ENCODE peak calls at places on chromosome 16, in ten cellular contexts. Z, I, Q, A, N, P, C, D, J and U are unnamed samples.

GRCh38 chr16:8182761-8183160 is 407.6 kb downstream of the TMEM114 start:
- DNase-seq in A (no peak), Q (no peak), N (no peak), P (no peak), I (no peak), Z (no peak), D (no peak), C (no peak), J (no peak), U (no peak)

GRCh38 chr16:57627184-57627871 is 1.1 kb upstream of the ADGRG1 start:
- DNase-seq in D (no peak), A (no peak), Q (no peak), C (peak; percentile 96), N (peak; percentile 91), I (no peak), P (no peak), J (no peak), Z (peak; percentile 64), U (no peak)

GRCh38 chr16:23640669-23640958 is 496 bp downstream of the PALB2 start:
- DNase-seq in D (no peak), I (no peak), Z (peak; percentile 34), J (no peak), C (peak; percentile 43), P (no peak), A (no peak), N (peak; percentile 49), Q (no peak), U (no peak)

GRCh38 chr16:22664561-22664997 is 149.4 kb upstream of the HS3ST2 start:
- DNase-seq in C (no peak), P (no peak), A (peak; percentile 21), Z (no peak), Q (no peak), I (no peak), N (no peak), J (no peak), D (no peak), U (no peak)

GRCh38 chr16:56190903-56191806 is at the start of gene GNAO1:
- DNase-seq in Q (peak; percentile 68), D (peak; percentile 51), P (peak; percentile 81), I (peak; percentile 56), C (peak; percentile 97), J (peak; percentile 85), A (peak; percentile 78), Z (peak; percentile 46), N (peak; percentile 76), U (peak; percentile 91)

GRCh38 chr16:35798885-35799426 is 2339.5 kb downstream of the TP53TG3F start:
- DNase-seq in A (no peak), Q (no peak), I (no peak), N (no peak), P (peak; percentile 69), J (no peak), Z (no peak), D (no peak), C (no peak), U (no peak)

GRCh38 chr16:76614255-76614654 is 337.1 kb downstream of the CNTNAP4 start:
- DNase-seq in Z (no peak), D (no peak), I (no peak), Q (no peak), C (no peak), N (no peak), P (no peak), J (no peak), A (no peak), U (no peak)

GRCh38 chr16:89796104-89796503 is 20.3 kb downstream of the FANCA start:
- DNase-seq in D (no peak), P (no peak), Q (no peak), A (no peak), I (no peak), J (no peak), Z (no peak), N (no peak), C (no peak), U (no peak)

GRCh38 chr16:4882261-4882632 is 35.0 kb downstream of the UBN1 start:
- DNase-seq in J (no peak), Q (no peak), I (no peak), A (no peak), N (no peak), C (peak; percentile 84), Z (no peak), D (no peak), P (no peak), U (no peak)

GRCh38 chr16:13633381-13633861 is 286.5 kb upstream of the ERCC4 start:
- DNase-seq in I (no peak), C (no peak), Q (no peak), A (no peak), J (no peak), N (peak; percentile 87), D (no peak), P (no peak), Z (no peak), U (no peak)

GRCh38 chr16:11497851-11498289 is 88.8 kb downstream of the LITAF start:
- DNase-seq in I (no peak), D (no peak), C (peak; percentile 92), Q (no peak), J (no peak), N (peak; percentile 70), A (peak; percentile 69), P (no peak), Z (no peak), U (no peak)

GRCh38 chr16:83227336-83227735 is 580.4 kb upstream of the HSBP1 start:
- DNase-seq in N (no peak), Q (no peak), P (no peak), J (no peak), Z (no peak), A (no peak), D (no peak), C (no peak), I (no peak), U (no peak)

GRCh38 chr16:287298-287811 is 4.4 kb downstream of the PDIA2 start:
- DNase-seq in P (no peak), Q (no peak), N (no peak), A (no peak), J (no peak), D (no peak), Z (no peak), I (no peak), C (peak; percentile 90), U (no peak)

GRCh38 chr16:68590201-68590994 is 51.3 kb downstream of the ZFP90 start:
- DNase-seq in Z (peak; percentile 48), J (peak; percentile 81), C (peak; percentile 94), D (peak; percentile 77), N (peak; percentile 85), Q (peak; percentile 44), I (peak; percentile 66), P (peak; percentile 16), A (no peak), U (peak; percentile 50)

GRCh38 chr16:62751218-62751617 is 715.0 kb upstream of the CDH8 start:
- DNase-seq in A (no peak), C (no peak), Q (no peak), J (no peak), Z (no peak), D (no peak), I (no peak), P (no peak), N (no peak), U (no peak)

GRCh38 chr16:714558-715447 is at the start of gene METRN:
- DNase-seq in P (peak; percentile 95), J (peak; percentile 95), Q (peak; percentile 90), N (peak; percentile 83), I (peak; percentile 94), C (peak; percentile 100), D (peak; percentile 95), A (peak; percentile 94), Z (peak; percentile 83), U (peak; percentile 98)

GRCh38 chr16:88458039-88458772 is 5.1 kb downstream of the ZFPM1 start:
- DNase-seq in N (peak; percentile 50), P (no peak), Q (no peak), I (no peak), Z (no peak), A (no peak), D (no peak), C (no peak), J (no peak), U (no peak)
- H3K4me1 ChIP-seq in N (peaks cover 15% of the 10 kb centered on the region), P (peaks cover 49% of the 10 kb centered on the region), Q (peaks cover 63% of the 10 kb centered on the region), I (peaks cover 37% of the 10 kb centered on the region), Z (peaks cover 32% of the 10 kb centered on the region), A (peaks cover 39% of the 10 kb centered on the region), D (peaks cover 41% of the 10 kb centered on the region), C (peaks cover 9% of the 10 kb centered on the region), J (peaks cover 87% of the 10 kb centered on the region), U (no peaks in the 10 kb centered on the region)

DNA sequence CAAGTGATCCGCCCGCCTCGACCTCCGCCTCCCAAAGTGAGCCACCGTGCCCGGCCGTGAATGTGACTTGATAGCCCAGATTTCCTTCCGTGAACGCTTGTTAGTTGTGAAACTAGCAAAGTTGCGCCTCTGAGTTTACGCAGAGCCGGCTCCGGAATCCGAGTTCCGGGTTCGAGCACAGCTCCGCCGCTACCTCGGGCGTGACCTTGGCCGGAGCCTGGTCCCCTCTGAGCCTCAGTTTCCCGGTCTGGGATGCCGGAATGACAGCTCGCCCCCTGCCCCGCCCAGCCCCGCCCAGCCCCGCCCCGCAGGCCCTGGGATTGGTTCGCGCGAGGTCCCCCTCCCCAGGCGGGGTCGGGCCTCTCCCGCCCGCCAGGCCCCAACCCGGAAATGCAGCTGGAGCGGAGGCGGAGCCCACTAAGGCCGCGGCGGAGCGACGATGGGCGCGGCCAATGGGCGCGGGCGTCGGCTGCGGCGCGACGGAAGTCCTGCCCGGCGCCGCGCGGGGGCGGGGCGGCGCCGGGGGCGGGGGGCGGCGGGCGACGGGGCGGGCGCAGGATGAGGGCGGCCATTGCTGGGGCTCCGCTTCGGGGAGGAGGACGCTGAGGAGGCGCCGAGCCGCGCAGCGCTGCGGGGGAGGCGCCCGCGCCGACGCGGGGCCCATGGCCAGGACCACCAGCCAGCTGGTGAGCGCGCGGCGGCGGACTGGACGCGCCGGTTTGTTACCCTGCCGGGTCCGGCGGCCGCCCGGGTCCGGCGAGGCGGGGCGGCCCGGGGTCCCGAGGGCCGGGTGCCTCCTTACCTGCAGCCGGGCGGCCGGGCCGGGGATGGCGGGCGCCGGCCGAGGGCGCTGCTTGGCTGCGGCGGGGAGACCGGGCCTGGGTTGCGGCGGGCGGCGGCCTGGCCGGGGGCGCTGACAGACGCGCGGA is at the start of gene PDPK1:
- DNase-seq in P (peak; percentile 95), A (peak; percentile 96), Q (peak; percentile 91), J (peak; percentile 98), N (peak; percentile 97), D (peak; percentile 95), I (peak; percentile 95), Z (peak; percentile 77), C (peak; percentile 100), U (peak; percentile 97)
- H3K4me3 ChIP-seq in P (peak within 1 kb of the TSS; percentile 74), A (peak within 1 kb of the TSS; percentile 64), Q (peak within 1 kb of the TSS; percentile 64), J (peak within 1 kb of the TSS; percentile 60), N (peak within 1 kb of the TSS; percentile 69), D (peak within 1 kb of the TSS; percentile 66), I (peak within 1 kb of the TSS; percentile 66), Z (peak within 1 kb of the TSS; percentile 55), C (peak within 1 kb of the TSS; percentile 74), U (peak within 1 kb of the TSS; percentile 99)

DNA sequence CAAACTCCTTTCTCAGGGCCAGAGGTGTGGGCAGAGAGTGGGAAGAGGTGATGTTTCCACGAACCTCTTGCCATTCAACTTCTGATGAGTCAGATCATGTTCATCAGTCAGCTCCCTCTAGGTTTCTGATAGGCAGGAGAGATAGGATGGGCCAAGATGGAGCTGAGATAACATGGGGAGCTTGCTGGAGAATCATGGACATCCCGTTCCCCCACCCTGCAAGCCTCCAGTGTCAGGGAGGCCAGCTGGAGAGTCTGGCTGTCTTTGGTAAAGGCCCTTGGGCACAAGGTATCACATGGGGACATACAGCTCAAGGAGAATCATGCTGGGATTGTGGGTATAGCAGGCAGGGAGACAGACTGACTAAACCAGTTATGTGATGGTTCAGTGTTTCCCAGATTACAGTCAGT is 136.0 kb upstream of the IRX3 start:
- DNase-seq in C (peak; percentile 70), Z (no peak), A (no peak), D (no peak), N (no peak), I (no peak), Q (no peak), J (no peak), P (no peak), U (no peak)
- H3K27ac ChIP-seq in C (no peak overlapping the region), Z (no peak overlapping the region), A (peak overlapping the region; percentile 37), D (peak overlapping the region; percentile 18), N (no peak overlapping the region), I (no peak overlapping the region), Q (no peak overlapping the region), J (no peak overlapping the region), P (peak overlapping the region; percentile 82), U (no peak overlapping the region)

GRCh38 chr16:50272111-50272571 is 5.8 kb downstream of the ADCY7 start:
- DNase-seq in C (peak; percentile 78), N (no peak), J (peak; percentile 75), I (no peak), Z (no peak), D (no peak), P (no peak), Q (no peak), A (no peak), U (peak; percentile 51)
- H3K4me1 ChIP-seq in C (peaks cover 1% of the 10 kb centered on the region), N (peaks cover 1% of the 10 kb centered on the region), J (peaks cover 99% of the 10 kb centered on the region), I (peaks cover 6% of the 10 kb centered on the region), Z (no peaks in the 10 kb centered on the region), D (peaks cover 67% of the 10 kb centered on the region), P (no peaks in the 10 kb centered on the region), Q (peaks cover 89% of the 10 kb centered on the region), A (peaks cover 9% of the 10 kb centered on the region), U (no peaks in the 10 kb centered on the region)